ENCODE peak calls at places on chromosomes 4 and X, in ten cellular contexts. One of them, this sample, is unnamed.

GRCh38 chr4:169136796-169137554 is 126.9 kb upstream of the CBR4 start:
- DNase-seq in uterus: no peak
- DNase-seq in K562: no peak
- DNase-seq in NB4: no peak
- DNase-seq in lower leg skin: no peak
- DNase-seq in suprapubic skin: no peak
- DNase-seq in body of pancreas: no peak
- DNase-seq in tibial nerve: no peak
- DNase-seq in heart left ventricle: no peak
- DNase-seq in HepG2: no peak
- DNase-seq in this sample: no peak

GRCh38 chrX:54358424-54359211 is 772 bp upstream of the WNK3 start:
- DNase-seq in NB4: no peak
- DNase-seq in HepG2: no peak
- DNase-seq in lower leg skin: no peak
- DNase-seq in suprapubic skin: peak; percentile 71
- DNase-seq in uterus: peak; percentile 34
- DNase-seq in body of pancreas: peak; percentile 28
- DNase-seq in tibial nerve: no peak
- DNase-seq in heart left ventricle: peak; percentile 32
- DNase-seq in K562: no peak
- DNase-seq in this sample: peak; percentile 24

GRCh38 chr4:96509039-96509741 is 669.3 kb downstream of the PDHA2 start:
- DNase-seq in NB4: no peak
- DNase-seq in HepG2: no peak
- DNase-seq in tibial nerve: no peak
- DNase-seq in K562: no peak
- DNase-seq in suprapubic skin: no peak
- DNase-seq in body of pancreas: no peak
- DNase-seq in uterus: no peak
- DNase-seq in heart left ventricle: no peak
- DNase-seq in lower leg skin: no peak
- DNase-seq in this sample: no peak

GRCh38 chr4:103207673-103208072 is 9.5 kb upstream of the CENPE start:
- DNase-seq in uterus: no peak
- DNase-seq in HepG2: peak; percentile 48
- DNase-seq in NB4: peak; percentile 13
- DNase-seq in heart left ventricle: no peak
- DNase-seq in body of pancreas: no peak
- DNase-seq in tibial nerve: no peak
- DNase-seq in suprapubic skin: no peak
- DNase-seq in lower leg skin: no peak
- DNase-seq in K562: peak; percentile 60
- DNase-seq in this sample: no peak

GRCh38 chr4:188387134-188387791 is 248.0 kb downstream of the TRIML1 start:
- DNase-seq in lower leg skin: no peak
- DNase-seq in body of pancreas: no peak
- DNase-seq in HepG2: no peak
- DNase-seq in heart left ventricle: no peak
- DNase-seq in suprapubic skin: no peak
- DNase-seq in tibial nerve: no peak
- DNase-seq in NB4: no peak
- DNase-seq in K562: no peak
- DNase-seq in uterus: no peak
- DNase-seq in this sample: no peak

GRCh38 chrX:23779025-23779424 is 3.9 kb upstream of the SAT1 start:
- DNase-seq in HepG2: no peak
- DNase-seq in tibial nerve: no peak
- DNase-seq in suprapubic skin: no peak
- DNase-seq in uterus: no peak
- DNase-seq in heart left ventricle: no peak
- DNase-seq in body of pancreas: no peak
- DNase-seq in NB4: no peak
- DNase-seq in K562: no peak
- DNase-seq in lower leg skin: no peak
- DNase-seq in this sample: no peak

GRCh38 chr4:48042979-48043461 is 26.4 kb downstream of the NIPAL1 start:
- DNase-seq in HepG2: peak; percentile 77
- DNase-seq in NB4: no peak
- DNase-seq in lower leg skin: no peak
- DNase-seq in heart left ventricle: no peak
- DNase-seq in K562: no peak
- DNase-seq in uterus: no peak
- DNase-seq in tibial nerve: no peak
- DNase-seq in suprapubic skin: no peak
- DNase-seq in body of pancreas: no peak
- DNase-seq in this sample: no peak

GRCh38 chr4:151031831-151032605 is 16.9 kb upstream of the LRBA start:
- DNase-seq in heart left ventricle: no peak
- DNase-seq in uterus: no peak
- DNase-seq in K562: peak; percentile 85
- DNase-seq in tibial nerve: no peak
- DNase-seq in body of pancreas: no peak
- DNase-seq in suprapubic skin: no peak
- DNase-seq in NB4: no peak
- DNase-seq in lower leg skin: peak; percentile 50
- DNase-seq in HepG2: no peak
- DNase-seq in this sample: peak; percentile 33

GRCh38 chr4:137531951-137532868 is at the start of gene PCDH18:
- DNase-seq in K562: no peak
- DNase-seq in NB4: no peak
- DNase-seq in uterus: peak; percentile 95
- DNase-seq in body of pancreas: peak; percentile 71
- DNase-seq in heart left ventricle: peak; percentile 89
- DNase-seq in HepG2: no peak
- DNase-seq in suprapubic skin: peak; percentile 89
- DNase-seq in tibial nerve: peak; percentile 88
- DNase-seq in lower leg skin: peak; percentile 97
- DNase-seq in this sample: no peak

GRCh38 chr4:24104173-24104572 is 214.3 kb upstream of the PPARGC1A start:
- DNase-seq in suprapubic skin: no peak
- DNase-seq in heart left ventricle: no peak
- DNase-seq in HepG2: no peak
- DNase-seq in lower leg skin: no peak
- DNase-seq in body of pancreas: no peak
- DNase-seq in K562: no peak
- DNase-seq in NB4: no peak
- DNase-seq in tibial nerve: no peak
- DNase-seq in uterus: no peak
- DNase-seq in this sample: no peak

GRCh38 chrX:72716766-72717165 is 2.7 kb upstream of the PHKA1 start:
- DNase-seq in tibial nerve: no peak
- DNase-seq in suprapubic skin: no peak
- DNase-seq in body of pancreas: no peak
- DNase-seq in heart left ventricle: no peak
- DNase-seq in NB4: no peak
- DNase-seq in K562: no peak
- DNase-seq in HepG2: peak; percentile 1
- DNase-seq in lower leg skin: no peak
- DNase-seq in uterus: no peak
- DNase-seq in this sample: no peak

GRCh38 chrX:19179389-19179788 is 57.1 kb upstream of the ADGRG2 start:
- DNase-seq in lower leg skin: no peak
- DNase-seq in body of pancreas: no peak
- DNase-seq in suprapubic skin: no peak
- DNase-seq in NB4: no peak
- DNase-seq in HepG2: no peak
- DNase-seq in heart left ventricle: no peak
- DNase-seq in uterus: no peak
- DNase-seq in tibial nerve: no peak
- DNase-seq in K562: no peak
- DNase-seq in this sample: no peak

GRCh38 chr4:78774395-78774794 is 1.8 kb upstream of the BMP2K start:
- DNase-seq in heart left ventricle: no peak
- DNase-seq in HepG2: no peak
- DNase-seq in uterus: no peak
- DNase-seq in body of pancreas: no peak
- DNase-seq in tibial nerve: no peak
- DNase-seq in NB4: no peak
- DNase-seq in suprapubic skin: no peak
- DNase-seq in lower leg skin: no peak
- DNase-seq in K562: peak; percentile 50
- DNase-seq in this sample: no peak

GRCh38 chr4:78777556-78777900 is 1.4 kb downstream of the BMP2K start:
- DNase-seq in NB4: no peak
- DNase-seq in tibial nerve: no peak
- DNase-seq in heart left ventricle: no peak
- DNase-seq in lower leg skin: no peak
- DNase-seq in K562: no peak
- DNase-seq in body of pancreas: no peak
- DNase-seq in HepG2: no peak
- DNase-seq in suprapubic skin: no peak
- DNase-seq in uterus: no peak
- DNase-seq in this sample: no peak

GRCh38 chr4:78775278-78776030 is 696 bp upstream of the BMP2K start:
- DNase-seq in uterus: peak; percentile 88
- DNase-seq in NB4: peak; percentile 90
- DNase-seq in tibial nerve: peak; percentile 78
- DNase-seq in body of pancreas: peak; percentile 89
- DNase-seq in suprapubic skin: peak; percentile 92
- DNase-seq in K562: peak; percentile 91
- DNase-seq in lower leg skin: peak; percentile 97
- DNase-seq in HepG2: peak; percentile 71
- DNase-seq in heart left ventricle: peak; percentile 90
- DNase-seq in this sample: peak; percentile 90

GRCh38 chr4:78776729-78777555 is 792 bp downstream of the BMP2K start:
- DNase-seq in NB4: peak; percentile 81
- DNase-seq in HepG2: peak; percentile 52
- DNase-seq in uterus: peak; percentile 20
- DNase-seq in tibial nerve: peak; percentile 15
- DNase-seq in lower leg skin: peak; percentile 88
- DNase-seq in K562: peak; percentile 68
- DNase-seq in heart left ventricle: no peak
- DNase-seq in body of pancreas: peak; percentile 63
- DNase-seq in suprapubic skin: no peak
- DNase-seq in this sample: peak; percentile 90

DNA sequence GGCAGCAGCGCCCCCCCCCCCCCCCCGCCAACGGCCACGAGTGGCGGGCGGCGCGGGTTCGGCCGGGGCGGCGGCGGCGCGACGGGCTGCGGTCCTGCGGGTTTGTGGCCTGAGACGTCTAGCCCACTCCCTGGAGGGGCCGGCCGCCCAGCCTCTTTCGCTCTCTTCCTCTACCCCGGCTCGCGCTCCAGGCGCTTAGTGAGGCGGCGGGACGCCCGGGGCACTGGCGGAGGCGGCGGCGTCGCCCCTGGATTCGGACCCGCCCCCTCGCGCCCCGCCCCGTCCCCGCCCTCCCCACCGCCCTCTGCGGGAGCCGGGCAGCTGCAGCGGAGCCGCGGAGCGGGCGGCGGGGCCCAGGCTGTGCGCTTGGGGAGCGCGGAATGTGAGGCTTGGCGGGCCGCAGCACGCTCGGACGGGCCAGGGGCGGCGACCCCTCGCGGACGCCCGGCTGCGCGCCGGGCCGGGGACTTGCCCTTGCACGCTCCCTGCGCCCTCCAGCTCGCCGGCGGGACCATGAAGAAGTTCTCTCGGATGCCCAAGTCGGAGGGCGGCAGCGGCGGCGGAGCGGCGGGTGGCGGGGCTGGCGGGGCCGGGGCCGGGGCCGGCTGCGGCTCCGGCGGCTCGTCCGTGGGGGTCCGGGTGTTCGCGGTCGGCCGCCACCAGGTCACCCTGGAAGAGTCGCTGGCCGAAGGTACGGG is at the start of gene BMP2K:
- DNase-seq in NB4: peak; percentile 86
- DNase-seq in K562: peak; percentile 86
- DNase-seq in HepG2: peak; percentile 57
- DNase-seq in suprapubic skin: peak; percentile 87
- DNase-seq in body of pancreas: peak; percentile 80
- DNase-seq in lower leg skin: peak; percentile 95
- DNase-seq in uterus: peak; percentile 81
- DNase-seq in tibial nerve: peak; percentile 63
- DNase-seq in heart left ventricle: peak; percentile 89
- DNase-seq in this sample: peak; percentile 90
- TF ChIP-seq POLR2A in NB4: peak; percentile 79
- TF ChIP-seq POLR2A in K562: no peak
- TF ChIP-seq POLR2A in HepG2: no peak
- TF ChIP-seq POLR2A in suprapubic skin: peak; percentile 9
- TF ChIP-seq POLR2A in body of pancreas: peak; percentile 53
- TF ChIP-seq POLR2A in lower leg skin: no peak
- TF ChIP-seq POLR2A in uterus: no peak
- TF ChIP-seq POLR2A in tibial nerve: peak; percentile 64
- TF ChIP-seq POLR2A in heart left ventricle: peak; percentile 70
- TF ChIP-seq POLR2A in this sample: peak; percentile 39

GRCh38 chrX:111649641-111650040 is 31.3 kb upstream of the ALG13 start:
- DNase-seq in NB4: no peak
- DNase-seq in K562: no peak
- DNase-seq in body of pancreas: no peak
- DNase-seq in HepG2: no peak
- DNase-seq in suprapubic skin: no peak
- DNase-seq in tibial nerve: no peak
- DNase-seq in heart left ventricle: no peak
- DNase-seq in lower leg skin: no peak
- DNase-seq in uterus: no peak
- DNase-seq in this sample: no peak
- TF ChIP-seq POLR2A in NB4: no peak
- TF ChIP-seq POLR2A in K562: no peak
- TF ChIP-seq POLR2A in body of pancreas: no peak
- TF ChIP-seq POLR2A in HepG2: no peak
- TF ChIP-seq POLR2A in suprapubic skin: no peak
- TF ChIP-seq POLR2A in tibial nerve: no peak
- TF ChIP-seq POLR2A in heart left ventricle: no peak
- TF ChIP-seq POLR2A in lower leg skin: no peak
- TF ChIP-seq POLR2A in uterus: no peak
- TF ChIP-seq POLR2A in this sample: no peak

GRCh38 chr4:69594382-69594781 is 45.1 kb downstream of the UGT2A2 start:
- DNase-seq in K562: no peak
- DNase-seq in tibial nerve: no peak
- DNase-seq in suprapubic skin: no peak
- DNase-seq in lower leg skin: no peak
- DNase-seq in HepG2: peak; percentile 22
- DNase-seq in NB4: no peak
- DNase-seq in heart left ventricle: no peak
- DNase-seq in body of pancreas: no peak
- DNase-seq in uterus: no peak
- DNase-seq in this sample: no peak
- TF ChIP-seq POLR2A in K562: no peak
- TF ChIP-seq POLR2A in tibial nerve: no peak
- TF ChIP-seq POLR2A in suprapubic skin: no peak
- TF ChIP-seq POLR2A in lower leg skin: no peak
- TF ChIP-seq POLR2A in HepG2: no peak
- TF ChIP-seq POLR2A in NB4: no peak
- TF ChIP-seq POLR2A in heart left ventricle: no peak
- TF ChIP-seq POLR2A in body of pancreas: no peak
- TF ChIP-seq POLR2A in uterus: no peak
- TF ChIP-seq POLR2A in this sample: no peak

GRCh38 chr4:190019023-190019858 is 7.8 kb downstream of the FRG2 start:
- DNase-seq in tibial nerve: no peak
- DNase-seq in HepG2: no peak
- DNase-seq in suprapubic skin: no peak
- DNase-seq in lower leg skin: no peak
- DNase-seq in K562: no peak
- DNase-seq in uterus: no peak
- DNase-seq in heart left ventricle: no peak
- DNase-seq in body of pancreas: no peak
- DNase-seq in NB4: no peak
- DNase-seq in this sample: no peak
- TF ChIP-seq POLR2A in tibial nerve: no peak
- TF ChIP-seq POLR2A in HepG2: no peak
- TF ChIP-seq POLR2A in suprapubic skin: no peak
- TF ChIP-seq POLR2A in lower leg skin: no peak
- TF ChIP-seq POLR2A in K562: no peak
- TF ChIP-seq POLR2A in uterus: no peak
- TF ChIP-seq POLR2A in heart left ventricle: no peak
- TF ChIP-seq POLR2A in body of pancreas: no peak
- TF ChIP-seq POLR2A in NB4: no peak
- TF ChIP-seq POLR2A in this sample: no peak

GRCh38 chr4:177309525-177310371 is at the start of gene NEIL3:
- DNase-seq in suprapubic skin: peak; percentile 91
- DNase-seq in NB4: peak; percentile 96
- DNase-seq in body of pancreas: peak; percentile 91
- DNase-seq in K562: peak; percentile 97
- DNase-seq in tibial nerve: peak; percentile 51
- DNase-seq in HepG2: peak; percentile 79
- DNase-seq in uterus: peak; percentile 82
- DNase-seq in lower leg skin: peak; percentile 96
- DNase-seq in heart left ventricle: peak; percentile 89
- DNase-seq in this sample: peak; percentile 95
- TF ChIP-seq POLR2A in suprapubic skin: no peak
- TF ChIP-seq POLR2A in NB4: peak; percentile 91
- TF ChIP-seq POLR2A in body of pancreas: no peak
- TF ChIP-seq POLR2A in K562: peak; percentile 93
- TF ChIP-seq POLR2A in tibial nerve: no peak
- TF ChIP-seq POLR2A in HepG2: peak; percentile 67
- TF ChIP-seq POLR2A in uterus: no peak
- TF ChIP-seq POLR2A in lower leg skin: no peak
- TF ChIP-seq POLR2A in heart left ventricle: no peak
- TF ChIP-seq POLR2A in this sample: peak; percentile 83

This sample was measured in erythroblast.